ENCODE peak calls at places on chromosomes 1 and 21, in six cellular contexts. Y is effector memory CD8-positive, alpha-beta T cell; H is stimulated activated CD4-positive, alpha-beta T cell treated with anti-CD3 and anti-CD28 coated beads, Interleukin-4, amount 100 ng/mL, for 1 hour; G is GOT3; I is vagina; R is lower lobe of right lung. T is an unnamed sample.

GRCh38 chr21:45891388-45892155 is 90.0 kb upstream of the COL6A1 start:
- DNase-seq in H (no peak), Y (no peak), I (no peak), R (peak), G (no peak), T (no peak)

GRCh38 chr1:246658567-246658966 is 65.6 kb upstream of the SCCPDH start:
- DNase-seq in Y (no peak), R (no peak), G (no peak), H (no peak), I (no peak), T (no peak)

GRCh38 chr1:236765831-236766230 is 29.3 kb upstream of the MTR start:
- DNase-seq in R (no peak), H (no peak), Y (no peak), I (no peak), G (no peak), T (no peak)

GRCh38 chr21:44013380-44014088 is 1.4 kb downstream of the TRAPPC10 start:
- DNase-seq in Y (peak), I (no peak), R (no peak), G (no peak), H (peak), T (no peak)

GRCh38 chr1:59601032-59601431 is 213.7 kb upstream of the HOOK1 start:
- DNase-seq in G (no peak), Y (no peak), I (no peak), H (no peak), R (no peak), T (no peak)

GRCh38 chr1:100921110-100921706 is 25.3 kb downstream of the SLC30A7 start:
- DNase-seq in H (no peak), R (no peak), Y (peak), G (no peak), I (no peak), T (no peak)

GRCh38 chr1:41662656-41663437 is 178.4 kb upstream of the EDN2 start:
- DNase-seq in G (peak), R (peak), H (peak), Y (peak), I (no peak), T (peak)

GRCh38 chr21:33973268-33973667 is 57.7 kb upstream of the ATP5PO start:
- DNase-seq in R (no peak), I (peak), H (no peak), G (no peak), Y (no peak), T (no peak)

GRCh38 chr1:93471284-93471683 is 23.4 kb downstream of the FNBP1L start:
- DNase-seq in Y (no peak), I (no peak), H (no peak), G (no peak), R (no peak), T (no peak)